ENCODE peak calls at places on chromosomes 5 and 9, in eight cellular contexts. G, E, Z, N, R, D, W and Y are unnamed samples.

GRCh38 chr9:109264865-109265532 is 55.9 kb downstream of the EPB41L4B start:
- DNase-seq in G (no peak), E (no peak), Z (no peak), N (no peak), R (no peak), D (no peak), W (no peak), Y (no peak)

GRCh38 chr5:112866739-112867138 is 5.7 kb downstream of the SRP19 start:
- DNase-seq in G (no peak), E (no peak), Z (no peak), N (no peak), R (no peak), D (no peak), W (no peak), Y (no peak)

GRCh38 chr9:75432386-75432785 is 344.1 kb downstream of the OSTF1 start:
- DNase-seq in G (no peak), E (no peak), Z (no peak), N (no peak), R (peak), D (no peak), W (no peak), Y (no peak)

GRCh38 chr9:137029058-137029922 is 1.3 kb upstream of the ABCA2 start:
- DNase-seq in G (peak), E (no peak), Z (peak), N (peak), R (no peak), D (peak), W (peak), Y (peak)

GRCh38 chr5:134463991-134464760 is 52.5 kb upstream of the CDKN2AIPNL start:
- DNase-seq in G (peak), E (no peak), Z (peak), N (peak), R (no peak), D (no peak), W (no peak), Y (peak)

GRCh38 chr9:4548796-4549725 is 58.8 kb downstream of the SLC1A1 start:
- DNase-seq in G (no peak), E (no peak), Z (peak), N (peak), R (no peak), D (peak), W (peak), Y (no peak)

GRCh38 chr5:109177227-109177626 is 232.5 kb downstream of the PJA2 start:
- DNase-seq in G (no peak), E (no peak), Z (no peak), N (peak), R (no peak), D (no peak), W (no peak), Y (no peak)

GRCh38 chr9:127916665-127917581 is at the start of gene ST6GALNAC4:
- DNase-seq in G (peak), E (no peak), Z (peak), N (peak), R (peak), D (peak), W (peak), Y (peak)

GRCh38 chr5:2680979-2681378 is 70.5 kb downstream of the IRX2 start:
- DNase-seq in G (no peak), E (no peak), Z (no peak), N (no peak), R (no peak), D (no peak), W (no peak), Y (no peak)

GRCh38 chr5:172144291-172144815 is 43.7 kb downstream of the STK10 start:
- DNase-seq in G (no peak), E (no peak), Z (no peak), N (peak), R (no peak), D (no peak), W (no peak), Y (no peak)

GRCh38 chr9:17521456-17521855 is 57.4 kb upstream of the SH3GL2 start:
- DNase-seq in G (no peak), E (no peak), Z (no peak), N (no peak), R (no peak), D (no peak), W (no peak), Y (no peak)
- TF ChIP-seq CTCF in G (no peak), E (no peak), Z (peak), N (no peak), R (no peak), D (no peak), W (no peak), Y (no peak)

GRCh38 chr5:95709967-95710650 is 21.0 kb upstream of the RHOBTB3 start:
- DNase-seq in G (no peak), E (peak), Z (peak), N (peak), R (no peak), D (no peak), W (no peak), Y (no peak)
- H3K4me3 ChIP-seq in G (no peak), E (peak), Z (no peak), N (peak), R (no peak), D (no peak), W (no peak), Y (no peak)

GRCh38 chr5:107461770-107462169 is 209.0 kb downstream of the EFNA5 start:
- DNase-seq in G (no peak), E (no peak), Z (no peak), N (no peak), R (no peak), D (no peak), W (no peak), Y (no peak)
- H3K27ac ChIP-seq in G (no peak), E (no peak), Z (no peak), N (no peak), R (no peak), D (peak), W (no peak), Y (no peak)

GRCh38 chr5:10250804-10251276 is 760 bp downstream of the CCT5 start:
- DNase-seq in G (no peak), E (no peak), Z (no peak), N (peak), R (no peak), D (no peak), W (no peak), Y (no peak)

GRCh38 chr5:10251409-10251808 is 1.3 kb downstream of the CCT5 start:
- DNase-seq in G (no peak), E (no peak), Z (no peak), N (no peak), R (no peak), D (no peak), W (no peak), Y (no peak)

GRCh38 chr5:10248378-10249260 is 1.1 kb downstream of the ATPSCKMT start:
- DNase-seq in G (no peak), E (no peak), Z (no peak), N (no peak), R (no peak), D (no peak), W (no peak), Y (no peak)

GRCh38 chr5:10253390-10253789 is 3.3 kb downstream of the CCT5 start:
- DNase-seq in G (no peak), E (no peak), Z (no peak), N (no peak), R (no peak), D (no peak), W (no peak), Y (no peak)

DNA sequence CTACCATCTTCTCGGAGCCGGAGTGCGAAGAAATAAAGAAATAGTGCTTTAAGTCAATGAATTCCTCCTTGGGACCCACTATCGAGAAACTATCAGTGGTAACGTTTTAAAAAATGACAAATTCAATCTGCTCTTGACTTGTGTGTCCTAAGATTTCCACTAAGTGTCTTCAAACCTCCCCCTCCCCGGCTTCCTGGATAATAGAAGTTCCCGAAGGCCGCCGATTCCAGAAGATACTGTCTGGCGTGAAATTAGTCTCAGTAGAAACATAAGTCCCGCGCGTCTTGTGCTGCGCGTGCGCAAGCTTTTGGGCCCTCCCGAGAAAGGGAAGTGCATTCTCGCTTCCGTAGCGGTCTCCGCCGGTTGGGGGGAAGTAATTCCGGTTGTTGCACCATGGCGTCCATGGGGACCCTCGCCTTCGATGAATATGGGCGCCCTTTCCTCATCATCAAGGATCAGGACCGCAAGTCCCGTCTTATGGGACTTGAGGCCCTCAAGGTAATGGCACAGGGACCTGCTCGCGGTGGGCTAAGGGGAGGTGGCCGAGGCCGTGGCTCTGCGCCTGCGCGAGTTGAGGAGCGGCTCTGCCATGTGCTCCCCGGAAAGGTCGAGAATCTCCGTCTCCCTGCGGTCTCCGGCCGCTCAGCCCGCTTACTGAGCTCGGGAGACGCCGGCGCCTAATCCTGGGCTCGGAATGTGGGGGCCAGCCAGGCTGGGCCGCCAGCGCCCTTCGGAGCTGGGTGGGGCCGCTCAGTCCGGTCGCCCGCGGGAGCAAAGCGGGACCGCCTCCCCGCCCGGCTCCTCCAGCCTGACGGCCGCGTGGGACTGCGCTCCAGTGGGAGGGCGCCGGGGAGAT is at the start of gene CCT5:
- DNase-seq in G (peak), E (peak), Z (peak), N (peak), R (peak), D (peak), W (peak), Y (peak)
- TF ChIP-seq CTCF in G (no peak), E (no peak), Z (no peak), N (no peak), R (no peak), D (no peak), W (no peak), Y (no peak)

GRCh38 chr5:34869256-34869655 is 30.3 kb downstream of the TTC23L start:
- DNase-seq in G (no peak), E (no peak), Z (no peak), N (no peak), R (no peak), D (no peak), W (no peak), Y (no peak)

GRCh38 chr5:34868736-34869135 is 29.8 kb downstream of the TTC23L start:
- DNase-seq in G (no peak), E (no peak), Z (no peak), N (no peak), R (no peak), D (no peak), W (no peak), Y (no peak)

GRCh38 chr5:34865131-34865530 is 26.2 kb downstream of the TTC23L start:
- DNase-seq in G (no peak), E (no peak), Z (no peak), N (peak), R (no peak), D (no peak), W (no peak), Y (no peak)

GRCh38 chr5:34866989-34867471 is 28.1 kb downstream of the TTC23L start:
- DNase-seq in G (no peak), E (no peak), Z (peak), N (peak), R (no peak), D (no peak), W (no peak), Y (no peak)

DNA sequence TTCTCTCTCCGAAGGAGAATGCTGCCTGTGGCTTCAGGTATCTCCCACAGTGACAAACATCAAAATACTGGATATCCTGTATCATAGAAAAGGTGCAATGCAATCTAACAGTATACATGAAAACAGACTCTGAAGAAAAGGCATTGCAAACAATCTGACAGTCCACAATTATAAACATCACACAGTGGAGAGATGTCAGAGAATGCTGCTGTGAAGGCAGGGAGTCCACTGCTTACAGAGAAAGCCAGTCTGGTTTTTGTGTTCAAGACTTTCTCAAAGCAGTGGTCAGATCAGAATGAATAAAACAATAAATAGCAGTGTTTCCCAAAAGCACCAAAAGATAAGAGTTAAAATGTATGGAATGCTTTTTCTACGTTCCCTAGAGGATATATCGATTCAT is 28.7 kb downstream of the TTC23L start:
- DNase-seq in G (no peak), E (no peak), Z (no peak), N (no peak), R (no peak), D (no peak), W (no peak), Y (no peak)
- H3K4me3 ChIP-seq in G (no peak), E (no peak), Z (no peak), N (no peak), R (no peak), D (no peak), W (no peak), Y (no peak)

DNA sequence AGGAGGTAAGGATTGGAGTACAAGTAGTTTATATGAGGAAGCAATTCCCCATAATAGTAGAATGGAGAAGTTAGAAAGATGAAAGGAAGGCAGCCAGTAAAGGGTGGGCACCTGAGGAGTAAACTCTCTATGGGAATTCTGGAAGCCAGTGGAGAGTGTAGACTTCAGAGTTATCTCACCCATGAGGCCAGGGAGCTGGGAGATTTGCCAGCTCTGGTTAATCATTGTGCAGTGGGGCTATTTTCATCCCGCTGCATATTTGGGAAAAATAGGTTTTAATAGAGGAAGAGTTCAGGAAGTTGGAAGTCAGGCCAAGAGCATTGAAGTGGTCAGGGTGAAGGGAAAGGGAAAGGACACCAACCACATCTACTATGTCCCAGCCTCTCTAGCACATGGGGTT is 242.3 kb upstream of the BRINP1 start:
- DNase-seq in G (no peak), E (no peak), Z (no peak), N (no peak), R (no peak), D (no peak), W (no peak), Y (no peak)
- H3K27ac ChIP-seq in G (no peak), E (no peak), Z (no peak), N (no peak), R (no peak), D (no peak), W (no peak), Y (no peak)

GRCh38 chr5:120464627-120465280 is 654 bp downstream of the PRR16 start:
- DNase-seq in G (peak), E (no peak), Z (peak), N (peak), R (no peak), D (no peak), W (peak), Y (peak)
- TF ChIP-seq CTCF in G (no peak), E (no peak), Z (no peak), N (no peak), R (no peak), D (no peak), W (no peak), Y (no peak)

GRCh38 chr9:12988259-12988658 is 213.4 kb downstream of the LURAP1L start:
- DNase-seq in G (no peak), E (no peak), Z (no peak), N (no peak), R (no peak), D (no peak), W (no peak), Y (no peak)
- H3K4me3 ChIP-seq in G (no peak), E (no peak), Z (no peak), N (no peak), R (no peak), D (no peak), W (no peak), Y (no peak)

GRCh38 chr5:78706825-78707224 is 58.3 kb upstream of the LHFPL2 start:
- DNase-seq in G (no peak), E (no peak), Z (no peak), N (peak), R (no peak), D (no peak), W (no peak), Y (no peak)
- H3K27ac ChIP-seq in G (no peak), E (no peak), Z (no peak), N (no peak), R (no peak), D (no peak), W (no peak), Y (no peak)

GRCh38 chr9:71909887-71910601 is 949 bp downstream of the ABHD17B start:
- DNase-seq in G (peak), E (no peak), Z (peak), N (peak), R (peak), D (peak), W (peak), Y (peak)
- TF ChIP-seq CTCF in G (no peak), E (no peak), Z (no peak), N (no peak), R (no peak), D (no peak), W (no peak), Y (no peak)